ENCODE peak calls at places on chromosomes 13 and 19, in six cellular contexts. B is pancreas; E is neuronal stem cell; T is ascending aorta; O is tibial artery; U is CD4-positive, alpha-beta memory T cell. N is an unnamed sample.

GRCh38 chr19:2668188-2668763 is 34.2 kb downstream of the GNG7 start:
- DNase-seq in B (no peak), E (no peak), T (no peak), O (no peak), U (no peak), N (no peak)

GRCh38 chr19:2083174-2083854 is 12.8 kb downstream of the MOB3A start:
- DNase-seq in B (no peak), E (no peak), T (no peak), O (no peak), U (peak; percentile 80), N (peak; percentile 62)

GRCh38 chr19:17751103-17751911 is at the start of gene FCHO1:
- DNase-seq in B (no peak), E (no peak), T (peak; percentile 73), O (peak; percentile 71), U (peak; percentile 88), N (peak; percentile 85)

GRCh38 chr13:73292127-73292526 is 233.3 kb downstream of the KLF5 start:
- DNase-seq in B (no peak), E (no peak), T (no peak), O (no peak), U (no peak), N (no peak)

GRCh38 chr13:75468098-75468497 is 13.9 kb downstream of the TBC1D4 start:
- DNase-seq in B (no peak), E (no peak), T (no peak), O (no peak), U (no peak), N (no peak)

GRCh38 chr13:24995225-24995804 is 100.6 kb upstream of the PABPC3 start:
- DNase-seq in B (no peak), E (peak; percentile 73), T (peak; percentile 79), O (no peak), U (peak; percentile 66), N (peak; percentile 65)

GRCh38 chr13:20953245-20953931 is 50.8 kb upstream of the XPO4 start:
- DNase-seq in B (no peak), E (no peak), T (no peak), O (no peak), U (no peak), N (no peak)

GRCh38 chr13:21945195-21945594 is 274.3 kb downstream of the FGF9 start:
- DNase-seq in B (no peak), E (no peak), T (no peak), O (no peak), U (no peak), N (no peak)

GRCh38 chr13:109781384-109782065 is 4.9 kb downstream of the IRS2 start:
- DNase-seq in B (no peak), E (no peak), T (no peak), O (peak; percentile 73), U (no peak), N (no peak)

GRCh38 chr19:49912965-49913685 is 15.9 kb upstream of the ATF5 start:
- DNase-seq in B (no peak), E (no peak), T (no peak), O (no peak), U (no peak), N (no peak)

GRCh38 chr19:58543826-58544590 is at the start of gene TRIM28:
- DNase-seq in B (peak; percentile 99), E (peak; percentile 98), T (peak; percentile 99), O (peak; percentile 99), U (peak; percentile 100), N (peak; percentile 100)

GRCh38 chr19:55594996-55595530 is 4.3 kb downstream of the FIZ1 start:
- DNase-seq in B (no peak), E (no peak), T (no peak), O (no peak), U (no peak), N (no peak)

GRCh38 chr13:37263881-37264280 is 158.4 kb upstream of the CSNK1A1L start:
- DNase-seq in B (no peak), E (no peak), T (no peak), O (no peak), U (no peak), N (no peak)

GRCh38 chr19:4059493-4059880 is 7.2 kb downstream of the ZBTB7A start:
- DNase-seq in B (peak; percentile 52), E (no peak), T (no peak), O (no peak), U (no peak), N (no peak)

GRCh38 chr13:107649071-107649470 is 566.3 kb downstream of the LIG4 start:
- DNase-seq in B (no peak), E (no peak), T (no peak), O (no peak), U (no peak), N (no peak)

GRCh38 chr13:74920945-74921725 is 560.8 kb downstream of the TBC1D4 start:
- DNase-seq in B (no peak), E (no peak), T (no peak), O (no peak), U (no peak), N (no peak)

GRCh38 chr13:33153421-33154381 is 131.9 kb downstream of the STARD13 start:
- DNase-seq in B (no peak), E (no peak), T (no peak), O (peak; percentile 71), U (no peak), N (no peak)

GRCh38 chr19:19460258-19460731 is 54.8 kb downstream of the GATAD2A start:
- DNase-seq in B (no peak), E (no peak), T (no peak), O (no peak), U (no peak), N (no peak)

GRCh38 chr13:44803390-44803789 is 185.9 kb downstream of the NUFIP1 start:
- DNase-seq in B (no peak), E (no peak), T (no peak), O (no peak), U (no peak), N (no peak)

GRCh38 chr13:94192576-94192975 is 286.9 kb downstream of the DCT start:
- DNase-seq in B (no peak), E (peak; percentile 29), T (no peak), O (no peak), U (no peak), N (no peak)

GRCh38 chr19:18515959-18516358 is 5.9 kb downstream of the ELL start:
- DNase-seq in B (no peak), E (no peak), T (no peak), O (no peak), U (no peak), N (no peak)

GRCh38 chr19:30906871-30907270 is 442.4 kb downstream of the TSHZ3 start:
- DNase-seq in B (no peak), E (no peak), T (no peak), O (no peak), U (no peak), N (no peak)
- H3K9me3 ChIP-seq in B (no peaks in the 10 kb centered on the region), E (no peaks in the 10 kb centered on the region), T (no peaks in the 10 kb centered on the region), O (no peaks in the 10 kb centered on the region), U (no peaks in the 10 kb centered on the region), N (no peaks in the 10 kb centered on the region)

GRCh38 chr13:80584785-80585184 is 243.9 kb upstream of the SPRY2 start:
- DNase-seq in B (no peak), E (no peak), T (no peak), O (no peak), U (no peak), N (no peak)
- H3K9me3 ChIP-seq in B (no peaks in the 10 kb centered on the region), E (peaks cover 3% of the 10 kb centered on the region), T (peaks cover 5% of the 10 kb centered on the region), O (no peaks in the 10 kb centered on the region), U (no peaks in the 10 kb centered on the region), N (no peaks in the 10 kb centered on the region)

GRCh38 chr13:105007166-105007808 is 1528.2 kb downstream of the EFNB2 start:
- DNase-seq in B (no peak), E (no peak), T (no peak), O (no peak), U (no peak), N (no peak)
- H3K9me3 ChIP-seq in B (no peaks in the 10 kb centered on the region), E (no peaks in the 10 kb centered on the region), T (no peaks in the 10 kb centered on the region), O (no peaks in the 10 kb centered on the region), U (no peaks in the 10 kb centered on the region), N (no peaks in the 10 kb centered on the region)

GRCh38 chr19:7076151-7076550 is 6.6 kb downstream of the ZNF557 start:
- DNase-seq in B (no peak), E (no peak), T (no peak), O (no peak), U (no peak), N (no peak)
- H3K9me3 ChIP-seq in B (no peaks in the 10 kb centered on the region), E (peaks cover 63% of the 10 kb centered on the region), T (peaks cover 64% of the 10 kb centered on the region), O (peaks cover 12% of the 10 kb centered on the region), U (peaks cover 15% of the 10 kb centered on the region), N (peaks cover 30% of the 10 kb centered on the region)